ENCODE peak calls at places on chromosomes 6 and 20, in six cellular contexts. C is IMR-90, W is neuronal stem cell, Q is H1, E is mesenchymal stem cell, A is trophoblast cell. R is an unnamed sample.

GRCh38 chr6:21462519-21462852 is 131.1 kb upstream of the SOX4 start:
- DNase-seq in A (no peak), Q (no peak), W (no peak), C (no peak), E (no peak), R (no peak)

GRCh38 chr6:90669420-90669819 is 82.5 kb upstream of the MAP3K7 start:
- DNase-seq in E (no peak), Q (no peak), A (no peak), W (no peak), C (no peak), R (no peak)

GRCh38 chr20:15789083-15789482 is 784.2 kb downstream of the KIF16B start:
- DNase-seq in Q (peak), A (no peak), W (no peak), E (no peak), C (no peak), R (no peak)

GRCh38 chr6:56093776-56094175 is 153.6 kb downstream of the COL21A1 start:
- DNase-seq in W (no peak), E (no peak), A (no peak), Q (no peak), C (no peak), R (no peak)

GRCh38 chr6:144478487-144478886 is 193.4 kb downstream of the UTRN start:
- DNase-seq in E (no peak), Q (no peak), W (no peak), C (no peak), A (no peak), R (no peak)

GRCh38 chr6:12467706-12468670 is 177.8 kb downstream of the EDN1 start:
- DNase-seq in C (peak), A (peak), W (no peak), Q (no peak), E (no peak), R (no peak)

GRCh38 chr20:4046311-4046924 is 31.1 kb upstream of the RNF24 start:
- DNase-seq in Q (no peak), E (no peak), W (no peak), A (no peak), C (no peak), R (no peak)

GRCh38 chr20:64222273-64222672 is 33.3 kb upstream of the PCMTD2 start:
- DNase-seq in E (peak), C (peak), W (no peak), Q (no peak), A (peak), R (no peak)

GRCh38 chr20:47358052-47358671 is 1.7 kb upstream of the ZMYND8 start:
- DNase-seq in A (no peak), W (no peak), C (no peak), E (no peak), Q (no peak), R (no peak)

GRCh38 chr20:61951695-61952533 is 113.8 kb downstream of the TAF4 start:
- DNase-seq in C (peak), A (no peak), Q (peak), E (peak), W (peak), R (peak)

GRCh38 chr6:14921170-14921569 is 324.7 kb upstream of the JARID2 start:
- DNase-seq in Q (no peak), W (no peak), C (peak), A (peak), E (peak), R (peak)

GRCh38 chr6:163926642-163927041 is 512.1 kb downstream of the QKI start:
- DNase-seq in A (no peak), E (no peak), C (no peak), Q (no peak), W (no peak), R (no peak)

GRCh38 chr6:26025894-26026832 is 61.1 kb upstream of the HFE start:
- DNase-seq in Q (peak), A (peak), C (peak), W (peak), E (peak), R (peak)

GRCh38 chr6:23874985-23875384 is 251.0 kb upstream of the NRSN1 start:
- DNase-seq in E (no peak), C (no peak), W (no peak), Q (no peak), A (no peak), R (no peak)

GRCh38 chr6:111691345-111692225 is 85.9 kb upstream of the TRAF3IP2 start:
- DNase-seq in E (peak), A (no peak), W (no peak), Q (no peak), C (no peak), R (no peak)

GRCh38 chr6:136737343-136738177 is 54.7 kb downstream of the MAP3K5 start:
- DNase-seq in W (no peak), C (peak), Q (no peak), E (peak), A (no peak), R (no peak)

GRCh38 chr6:14799928-14800327 is 445.9 kb upstream of the JARID2 start:
- DNase-seq in Q (no peak), W (peak), E (peak), A (peak), C (peak), R (peak)

GRCh38 chr6:20830576-20830975 is 296.3 kb downstream of the CDKAL1 start:
- DNase-seq in A (no peak), W (no peak), Q (no peak), C (no peak), E (no peak), R (no peak)

GRCh38 chr20:34389206-34389953 is 26.3 kb downstream of the ITCH start:
- DNase-seq in C (no peak), A (no peak), E (no peak), Q (no peak), W (no peak), R (no peak)

GRCh38 chr20:19850190-19850533 is 92.1 kb downstream of the RIN2 start:
- DNase-seq in A (no peak), C (no peak), W (no peak), Q (no peak), E (peak), R (no peak)

GRCh38 chr6:157452096-157452495 is 71.1 kb downstream of the ZDHHC14 start:
- DNase-seq in C (no peak), E (no peak), A (no peak), W (no peak), Q (no peak), R (no peak)

GRCh38 chr6:251920-252319 is 40.4 kb upstream of the DUSP22 start:
- DNase-seq in W (no peak), C (no peak), A (no peak), E (no peak), Q (no peak), R (no peak)

GRCh38 chr6:138410972-138411667 is 7.1 kb downstream of the HEBP2 start:
- DNase-seq in Q (no peak), E (peak), C (peak), W (no peak), A (peak), R (no peak)

GRCh38 chr20:34195355-34195754 is 45.9 kb upstream of the ASIP start:
- DNase-seq in W (no peak), C (no peak), Q (no peak), E (no peak), A (no peak), R (no peak)

GRCh38 chr6:149384464-149384863 is 15.6 kb upstream of the SUMO4 start:
- DNase-seq in A (no peak), W (no peak), Q (no peak), E (no peak), C (no peak), R (no peak)

GRCh38 chr6:134307074-134307473 is 10.8 kb downstream of the SGK1 start:
- DNase-seq in A (no peak), Q (no peak), E (no peak), W (no peak), C (no peak), R (no peak)

GRCh38 chr20:39829713-39830112 is 859.3 kb downstream of the MAFB start:
- DNase-seq in W (no peak), Q (no peak), E (peak), C (no peak), A (no peak), R (no peak)

GRCh38 chr20:36470482-36471062 is 70.7 kb upstream of the MYL9 start:
- DNase-seq in E (no peak), W (no peak), A (no peak), C (no peak), Q (no peak), R (no peak)

GRCh38 chr6:93418113-93418447 is 1.3 kb downstream of the EPHA7 start:
- DNase-seq in W (no peak), C (no peak), A (no peak), E (no peak), Q (no peak), R (no peak)

GRCh38 chr6:6610031-6610591 is 21.6 kb downstream of the LY86 start:
- DNase-seq in C (no peak), E (no peak), Q (no peak), W (no peak), A (no peak), R (no peak)

GRCh38 chr20:62542862-62543261 is 67.1 kb upstream of the GATA5 start:
- DNase-seq in A (no peak), W (no peak), E (no peak), Q (no peak), C (no peak), R (no peak)

GRCh38 chr6:154402081-154402780 is 45.6 kb upstream of the IPCEF1 start:
- DNase-seq in A (peak), Q (no peak), W (no peak), E (no peak), C (peak), R (no peak)

GRCh38 chr20:24157213-24157612 is 168.6 kb upstream of the GGTLC1 start:
- DNase-seq in A (no peak), W (no peak), Q (no peak), E (no peak), C (no peak), R (no peak)

GRCh38 chr6:159433550-159433949 is 259.5 kb downstream of the SOD2 start:
- DNase-seq in W (no peak), Q (no peak), E (no peak), A (no peak), C (no peak), R (no peak)

GRCh38 chr20:18837710-18838109 is 24.1 kb downstream of the SCP2D1 start:
- DNase-seq in A (no peak), Q (no peak), W (no peak), E (no peak), C (no peak), R (no peak)

DNA sequence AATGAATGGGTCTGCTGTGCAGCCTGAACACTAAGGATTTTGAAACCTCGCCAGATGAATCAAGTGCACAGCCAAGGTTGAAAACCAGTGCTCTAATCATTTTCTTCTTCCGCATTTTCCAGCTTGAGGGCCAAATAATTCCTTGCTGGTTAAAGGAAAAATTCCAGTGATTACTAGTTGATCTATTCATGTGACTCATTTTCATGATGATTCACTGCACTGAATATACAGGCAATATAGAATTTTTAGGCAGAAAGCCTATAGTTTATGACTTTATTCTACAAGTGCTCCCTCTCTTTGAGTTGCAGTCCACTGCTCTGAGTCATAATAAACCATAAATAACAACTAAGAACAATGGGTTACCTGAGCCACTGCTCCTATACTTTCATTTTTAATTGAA is 80.7 kb upstream of the PROKR2 start:
- DNase-seq in W (no peak), Q (no peak), C (no peak), A (no peak), E (no peak), R (no peak)
- H2AFZ ChIP-seq in W (no peak), Q (no peak), C (no peak), A (no peak), E (no peak), R (no peak)

GRCh38 chr6:38518511-38519304 is 121.0 kb downstream of the BTBD9 start:
- DNase-seq in A (no peak), E (no peak), C (no peak), W (no peak), Q (no peak), R (no peak)

GRCh38 chr6:38514399-38514798 is 125.3 kb downstream of the BTBD9 start:
- DNase-seq in W (no peak), A (no peak), E (no peak), C (no peak), Q (no peak), R (no peak)

GRCh38 chr6:38512211-38512610 is 127.5 kb downstream of the BTBD9 start:
- DNase-seq in A (no peak), E (no peak), C (no peak), Q (no peak), W (no peak), R (no peak)

GRCh38 chr6:38522322-38522721 is 117.4 kb downstream of the BTBD9 start:
- DNase-seq in Q (no peak), W (no peak), E (peak), C (peak), A (no peak), R (no peak)

GRCh38 chr6:38517005-38517404 is 122.7 kb downstream of the BTBD9 start:
- DNase-seq in C (peak), E (peak), A (no peak), Q (no peak), W (no peak), R (no peak)
- H3K14ac ChIP-seq in C (peak), E (no peak), A (no peak), Q (no peak), W (no peak), R (no peak)

GRCh38 chr6:28335564-28336283 is at the start of gene ZSCAN31:
- DNase-seq in E (peak), W (peak), A (peak), Q (peak), C (peak), R (peak)

GRCh38 chr6:28333047-28333446 is 2.9 kb downstream of the ZSCAN31 start:
- DNase-seq in Q (no peak), C (no peak), W (no peak), A (no peak), E (no peak), R (no peak)

GRCh38 chr6:28335040-28335563 is 846 bp downstream of the ZSCAN31 start:
- DNase-seq in C (no peak), A (no peak), E (no peak), Q (no peak), W (no peak), R (peak)

GRCh38 chr6:28333599-28334018 is 2.3 kb downstream of the ZSCAN31 start:
- DNase-seq in C (no peak), Q (no peak), E (no peak), W (no peak), A (no peak), R (no peak)

GRCh38 chr6:28334272-28335039 is 1.5 kb downstream of the ZSCAN31 start:
- DNase-seq in Q (no peak), E (no peak), C (no peak), W (no peak), A (no peak), R (no peak)
- H2AK5ac ChIP-seq in Q (no peak), E (no peak), C (no peak), W (no peak), A (no peak), R (no peak)

DNA sequence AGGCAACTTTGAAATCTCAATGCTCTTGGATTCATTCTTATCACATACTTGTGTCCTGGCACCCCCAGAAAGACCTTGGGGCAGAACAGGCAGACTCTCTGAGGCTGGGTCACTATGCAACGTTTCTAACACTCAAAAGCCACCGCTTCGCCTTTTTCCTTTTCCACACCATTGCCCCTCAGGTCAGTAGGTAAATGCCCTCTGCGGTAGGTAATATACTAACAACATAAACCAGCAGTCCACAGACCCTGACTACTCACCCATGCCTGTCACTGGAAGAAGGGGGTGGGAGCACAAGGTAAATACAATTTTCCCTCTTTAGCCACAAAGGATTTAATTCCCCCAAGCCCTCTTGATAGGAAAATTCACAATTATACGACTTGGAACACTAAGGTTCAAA is 6.5 kb upstream of the SPTLC3 start:
- DNase-seq in Q (no peak), C (no peak), E (no peak), W (no peak), A (no peak), R (no peak)
- H2AFZ ChIP-seq in Q (no peak), C (no peak), E (no peak), W (no peak), A (no peak), R (no peak)

GRCh38 chr20:21202284-21202683 is 76.4 kb downstream of the KIZ start:
- DNase-seq in A (no peak), C (peak), W (no peak), Q (no peak), E (no peak), R (no peak)
- H3K14ac ChIP-seq in A (no peak), C (no peak), W (no peak), Q (no peak), E (no peak), R (no peak)